ENCODE peak calls at places on chromosomes 11 and 22, in four cellular contexts. Z is amniotic stem cell, P is fibroblast of pulmonary artery, J is nucleus accumbens. T is an unnamed sample.

GRCh38 chr22:35379146-35379993 is 1.5 kb upstream of the HMOX1 start:
- DNase-seq in J (no peak), Z (no peak), P (no peak), T (no peak)

GRCh38 chr11:118142809-118143208 is 9.8 kb downstream of the SCN4B start:
- DNase-seq in Z (no peak), J (no peak), P (no peak), T (no peak)

GRCh38 chr11:73157141-73158010 is 15.3 kb upstream of the FCHSD2 start:
- DNase-seq in J (no peak), P (peak), Z (peak), T (no peak)

GRCh38 chr11:22491826-22492225 is 133.8 kb downstream of the FANCF start:
- DNase-seq in J (no peak), Z (peak), P (no peak), T (peak)

GRCh38 chr11:60367896-60368295 is 10.4 kb upstream of the MS4A7 start:
- DNase-seq in P (no peak), Z (no peak), J (no peak), T (no peak)

GRCh38 chr22:39130892-39131855 is 21.3 kb downstream of the CBX7 start:
- DNase-seq in Z (no peak), P (no peak), J (no peak), T (no peak)

GRCh38 chr11:115653076-115653475 is 148.9 kb upstream of the CADM1 start:
- DNase-seq in Z (no peak), J (no peak), P (no peak), T (no peak)

GRCh38 chr22:17096095-17096494 is 11.3 kb downstream of the IL17RA start:
- DNase-seq in P (no peak), J (no peak), Z (no peak), T (no peak)

GRCh38 chr11:70322653-70323052 is 52.2 kb downstream of the PPFIA1 start:
- DNase-seq in Z (no peak), P (no peak), J (no peak), T (no peak)

T was measured in G401.